ENCODE peak calls at places on chromosome 19, in five cellular contexts. U is adrenal gland; W is lower lobe of right lung; G is transverse colon; T is CD8-positive, alpha-beta memory T cell. J is an unnamed sample. For H3K4me1, the result is how much of the 10 kb centered on the place peaks cover.

GRCh38 chr19:45327404-45328143 is 4.9 kb upstream of the CKM start:
- DNase-seq in U (no peak), G (no peak), W (no peak), T (no peak), J (no peak)

GRCh38 chr19:50703915-50704548 is 15.6 kb downstream of the SHANK1 start:
- DNase-seq in T (no peak), W (no peak), U (no peak), G (no peak), J (no peak)

GRCh38 chr19:47215581-47215980 is 15.4 kb downstream of the BBC3 start:
- DNase-seq in T (no peak), G (peak), U (no peak), W (no peak), J (no peak)

GRCh38 chr19:17938092-17938845 is 5.5 kb downstream of the CCDC124 start:
- DNase-seq in G (peak), T (peak), U (peak), W (peak), J (peak)

GRCh38 chr19:16506961-16507360 is 10.8 kb downstream of the C19orf44 start:
- DNase-seq in G (no peak), T (no peak), U (no peak), W (no peak), J (no peak)

GRCh38 chr19:50428768-50429463 is 3.8 kb upstream of the MYBPC2 start:
- DNase-seq in W (no peak), U (no peak), T (no peak), G (no peak), J (no peak)

GRCh38 chr19:31054430-31054829 is 294.8 kb downstream of the TSHZ3 start:
- DNase-seq in W (no peak), U (peak), T (no peak), G (peak), J (peak)

GRCh38 chr19:8655340-8655709 is 24.9 kb downstream of the NFILZ start:
- DNase-seq in W (no peak), G (no peak), U (no peak), T (peak), J (peak)

GRCh38 chr19:42030605-42031004 is 36.6 kb upstream of the ATP1A3 start:
- DNase-seq in G (no peak), U (no peak), W (no peak), T (no peak), J (no peak)

GRCh38 chr19:14081797-14082674 is 3.5 kb downstream of the C19orf67 start:
- DNase-seq in T (no peak), G (peak), W (peak), U (no peak), J (peak)

GRCh38 chr19:56748443-56748842 is 76.9 kb upstream of the ZNF835 start:
- DNase-seq in G (no peak), W (no peak), T (no peak), U (peak), J (no peak)

GRCh38 chr19:47471733-47472457 is at the start of gene SLC8A2:
- DNase-seq in T (peak), U (no peak), W (no peak), G (peak), J (peak)

GRCh38 chr19:3316132-3316648 is 50.2 kb upstream of the NFIC start:
- DNase-seq in W (no peak), G (no peak), T (no peak), U (no peak), J (no peak)

GRCh38 chr19:5961969-5962945 is 15.7 kb downstream of the RANBP3 start:
- DNase-seq in G (peak), U (peak), W (peak), T (peak), J (peak)

GRCh38 chr19:7554990-7555864 is 19.7 kb downstream of the PNPLA6 start:
- DNase-seq in G (no peak), T (no peak), U (no peak), W (peak), J (peak)

GRCh38 chr19:4025317-4025716 is 17.8 kb downstream of the PIAS4 start:
- DNase-seq in W (no peak), T (no peak), U (no peak), G (no peak), J (no peak)

GRCh38 chr19:46218160-46218559 is 11.4 kb upstream of the IGFL1 start:
- DNase-seq in W (no peak), T (no peak), U (peak), G (no peak), J (no peak)

GRCh38 chr19:18586311-18586710 is 2.3 kb upstream of the REX1BD start:
- DNase-seq in T (no peak), W (no peak), U (no peak), G (no peak), J (no peak)

DNA sequence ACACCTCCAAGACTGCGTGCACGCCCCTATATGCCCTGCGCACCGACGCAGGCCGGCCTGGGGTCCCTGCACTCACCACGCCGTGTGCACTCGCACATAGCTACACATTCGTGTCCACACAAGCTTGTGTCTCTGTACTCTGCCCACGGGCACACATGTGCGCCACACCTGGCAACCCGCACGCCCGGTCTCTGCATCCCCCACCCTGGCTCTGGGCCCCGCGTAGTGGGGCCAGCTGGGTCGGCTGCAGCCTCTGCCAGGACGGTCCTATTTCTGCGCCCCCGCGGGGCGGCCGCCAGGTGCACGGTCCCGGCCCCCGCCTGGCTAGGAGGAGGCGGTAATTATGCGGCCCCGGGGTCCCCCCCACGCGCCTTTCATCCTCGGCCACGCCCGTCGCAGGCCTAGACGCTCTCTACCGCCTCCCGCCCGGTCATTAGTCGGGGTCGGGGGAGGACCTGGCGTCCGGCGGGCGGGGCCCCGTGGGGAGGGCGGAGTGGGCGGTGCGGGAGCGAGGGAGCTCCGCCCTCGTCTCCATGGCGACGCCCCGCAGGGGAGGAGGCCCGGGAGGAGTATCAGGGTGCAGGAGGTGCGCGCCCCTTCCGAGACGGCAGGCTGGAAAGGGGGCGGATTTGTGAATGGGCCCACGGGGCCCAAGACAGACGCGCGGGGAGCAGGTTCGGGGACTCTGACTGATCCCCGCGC is 2.9 kb upstream of the CIRBP start:
- DNase-seq in G (peak), U (peak), W (peak), T (peak), J (peak)
- H3K4me1 ChIP-seq in G (half or more), U (half or more), W (half or more), T (half or more), J (under half)

DNA sequence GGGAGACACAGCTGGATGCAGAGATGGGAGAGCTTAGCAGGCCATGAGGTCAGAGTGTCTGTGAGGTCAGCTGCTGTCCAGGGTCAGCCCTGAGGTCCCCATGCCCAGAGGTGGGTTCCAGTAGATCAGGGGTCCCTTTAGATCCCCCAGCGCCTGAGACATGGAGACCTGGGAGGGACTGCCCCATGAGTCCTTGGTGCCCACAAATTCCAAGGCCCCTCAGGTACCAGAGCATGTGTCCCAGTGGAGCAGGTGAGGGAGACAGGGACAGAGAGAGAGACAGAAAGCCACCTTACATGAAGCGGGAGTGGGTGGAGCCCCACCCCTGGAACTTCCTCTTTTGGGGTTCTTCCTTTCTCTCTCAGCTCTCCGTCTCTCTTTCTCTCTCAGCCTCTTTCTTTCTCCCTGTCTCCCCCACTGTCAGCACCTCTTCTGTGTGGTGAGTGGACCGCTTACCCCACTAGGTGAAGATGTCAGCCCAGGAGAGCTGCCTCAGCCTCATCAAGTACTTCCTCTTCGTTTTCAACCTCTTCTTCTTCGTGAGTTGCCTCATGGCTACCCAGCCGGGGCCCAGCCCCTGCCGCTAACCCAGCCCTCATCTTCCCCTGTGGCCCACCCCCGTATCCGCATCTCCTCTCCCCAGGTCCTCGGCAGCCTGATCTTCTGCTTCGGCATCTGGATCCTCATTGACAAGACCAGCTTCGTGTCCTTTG is at the start of gene CD37:
- DNase-seq in U (no peak), T (peak), G (peak), W (peak), J (peak)
- H3K4me3 ChIP-seq in U (no peak), T (peak), G (peak), W (peak), J (no peak)

DNA sequence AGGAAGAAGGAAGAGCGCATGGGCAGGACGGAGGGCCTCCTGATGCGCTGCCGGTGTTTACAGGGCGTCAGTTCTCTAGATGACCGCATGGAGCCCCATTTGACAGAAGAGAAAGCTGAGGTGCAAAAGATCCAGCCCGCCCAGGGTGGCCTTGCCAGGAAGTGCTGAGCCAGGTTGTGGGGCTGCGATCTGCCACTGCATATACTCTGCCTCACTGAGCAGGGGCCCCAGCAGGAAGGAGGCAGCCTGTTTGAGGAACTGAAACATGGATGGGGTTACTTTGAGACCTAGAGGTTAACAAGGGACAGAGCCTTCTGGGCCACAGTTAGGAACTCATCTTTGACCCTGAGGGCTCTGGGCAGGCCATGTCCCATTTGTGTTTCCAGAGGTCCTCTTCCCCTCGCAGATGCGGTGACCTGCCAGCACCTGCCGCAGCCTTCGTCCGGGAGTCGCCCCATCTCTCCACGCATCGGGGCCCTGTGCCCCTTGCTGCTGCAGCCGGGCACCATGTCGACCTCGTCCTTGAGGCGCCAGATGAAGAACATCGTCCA is 3.2 kb downstream of the EPN1 start:
- DNase-seq in W (peak), T (no peak), U (peak), G (peak), J (no peak)
- H3K4me1 ChIP-seq in W (under half), T (under half), U (half or more), G (under half), J (under half)

DNA sequence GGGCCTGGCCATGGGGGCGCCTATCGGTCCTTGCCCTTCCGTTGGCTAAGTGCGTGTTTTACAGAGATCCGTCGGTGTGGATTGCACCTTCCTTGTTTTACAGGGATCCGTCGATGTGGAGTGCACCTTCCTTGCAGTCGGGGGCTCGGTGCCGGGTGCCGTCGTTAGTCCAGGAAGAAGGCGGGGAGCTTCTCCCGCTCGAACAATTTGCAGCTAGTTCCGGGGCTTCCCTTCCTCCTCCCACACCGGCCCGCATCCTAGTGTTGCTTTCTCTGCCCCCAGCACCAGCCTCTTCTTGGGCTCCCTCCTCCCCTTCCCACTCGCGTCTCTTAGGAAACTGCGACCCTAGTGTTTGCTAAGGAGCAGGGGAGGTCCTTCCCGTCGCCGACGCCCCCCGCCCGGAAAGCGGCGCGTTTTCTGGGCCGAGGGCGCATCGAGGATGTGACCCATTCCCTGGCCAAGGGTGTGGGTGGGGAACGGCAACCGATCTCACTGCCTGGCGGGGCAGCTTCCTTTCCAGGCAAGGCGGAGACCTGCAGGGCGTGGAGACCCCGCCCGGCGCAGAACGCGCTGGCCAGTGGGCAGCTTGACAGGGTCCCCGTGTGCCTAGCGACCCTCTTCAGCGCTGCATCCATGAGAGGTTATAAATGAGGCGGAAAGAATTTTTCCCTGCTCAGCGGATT is 75.7 kb upstream of the ZNF91 start:
- DNase-seq in T (no peak), G (peak), W (no peak), U (no peak), J (no peak)
- H3K4me3 ChIP-seq in T (no peak), G (peak), W (peak), U (no peak), J (no peak)

GRCh38 chr19:15251010-15251748 is 18.9 kb upstream of the EPHX3 start:
- DNase-seq in W (no peak), T (no peak), G (no peak), U (peak), J (no peak)
- H3K4me1 ChIP-seq in W (half or more), T (under half), G (half or more), U (under half), J (under half)

J was measured in aorta.